ENCODE peak calls at places on chromosome 2, in eight cellular contexts. U is RWPE1; D is neural progenitor cell; Z is effector memory CD8-positive, alpha-beta T cell; M is small intestine; A is activated T-cell treated with anti-CD3 and anti-CD28 coated beads for 1 hour; R is kidney tubule cell; F is A549. K is an unnamed sample.

GRCh38 chr2:172094319-172095145 is 8.2 kb downstream of the DLX2 start:
- DNase-seq in U (no peak), M (no peak), R (no peak), A (no peak), F (peak; percentile 45), D (peak; percentile 65), Z (no peak), K (no peak)

GRCh38 chr2:85758361-85759256 is 4.8 kb downstream of the ATOH8 start:
- DNase-seq in Z (no peak), R (no peak), D (no peak), F (no peak), M (no peak), U (no peak), A (no peak), K (no peak)

GRCh38 chr2:76188334-76188733 is 477.6 kb upstream of the GCFC2 start:
- DNase-seq in M (no peak), Z (no peak), U (no peak), F (no peak), A (no peak), D (no peak), R (no peak), K (no peak)

GRCh38 chr2:130346741-130347066 is 4.0 kb downstream of the IMP4 start:
- DNase-seq in A (no peak), D (no peak), M (no peak), R (no peak), F (no peak), Z (no peak), U (no peak), K (no peak)

GRCh38 chr2:143246815-143247744 is 117.9 kb downstream of the ARHGAP15 start:
- DNase-seq in Z (no peak), A (no peak), M (no peak), D (no peak), R (no peak), U (no peak), F (no peak), K (no peak)

GRCh38 chr2:102755284-102755683 is 6.5 kb upstream of the TMEM182 start:
- DNase-seq in U (no peak), M (no peak), D (no peak), A (no peak), Z (no peak), F (no peak), R (no peak), K (no peak)

GRCh38 chr2:218310853-218311542 is 18.7 kb upstream of the TMBIM1 start:
- DNase-seq in M (peak; percentile 32), A (no peak), D (no peak), Z (no peak), U (no peak), F (no peak), R (no peak), K (no peak)

GRCh38 chr2:8214221-8214620 is 467.6 kb upstream of the ID2 start:
- DNase-seq in M (no peak), R (peak; percentile 58), U (no peak), F (no peak), A (no peak), D (no peak), Z (no peak), K (no peak)

GRCh38 chr2:18413794-18414396 is 146.6 kb downstream of the RDH14 start:
- DNase-seq in U (peak; percentile 68), A (no peak), D (no peak), F (peak; percentile 69), Z (no peak), M (no peak), R (peak; percentile 78), K (no peak)

GRCh38 chr2:114316532-114317300 is 125.7 kb upstream of the DPP10 start:
- DNase-seq in F (no peak), U (no peak), M (no peak), Z (no peak), A (no peak), D (no peak), R (no peak), K (no peak)

GRCh38 chr2:241728000-241728399 is 6.4 kb upstream of the D2HGDH start:
- DNase-seq in M (no peak), D (no peak), F (no peak), U (no peak), A (no peak), R (no peak), Z (no peak), K (no peak)

GRCh38 chr2:232146294-232146693 is 184.8 kb downstream of the DIS3L2 start:
- DNase-seq in F (no peak), U (no peak), A (no peak), M (no peak), Z (no peak), R (peak; percentile 28), D (no peak), K (no peak)

GRCh38 chr2:158497486-158497885 is 40.7 kb downstream of the PKP4 start:
- DNase-seq in D (no peak), F (peak; percentile 44), M (peak; percentile 39), Z (no peak), R (peak; percentile 60), A (no peak), U (peak; percentile 66), K (no peak)

GRCh38 chr2:21030983-21031968 is 12.6 kb downstream of the APOB start:
- DNase-seq in U (no peak), F (no peak), M (no peak), Z (no peak), R (no peak), D (no peak), A (no peak), K (no peak)

GRCh38 chr2:49236316-49236715 is 82.0 kb upstream of the FSHR start:
- DNase-seq in R (no peak), D (no peak), F (no peak), M (no peak), A (no peak), Z (no peak), U (no peak), K (no peak)

GRCh38 chr2:219368690-219369108 is 19.0 kb downstream of the DNPEP start:
- DNase-seq in U (no peak), R (no peak), D (no peak), Z (no peak), M (no peak), F (peak; percentile 38), A (no peak), K (no peak)

GRCh38 chr2:31541853-31542252 is 38.9 kb downstream of the SRD5A2 start:
- DNase-seq in U (no peak), M (no peak), Z (no peak), D (no peak), F (no peak), A (no peak), R (no peak), K (no peak)

GRCh38 chr2:237500681-237501424 is 13.8 kb downstream of the MLPH start:
- DNase-seq in M (no peak), D (no peak), F (peak; percentile 99), Z (no peak), A (no peak), R (peak; percentile 99), U (peak; percentile 60), K (no peak)

GRCh38 chr2:9347411-9347853 is 75.9 kb downstream of the ITGB1BP1 start:
- DNase-seq in M (no peak), D (no peak), Z (no peak), R (no peak), F (no peak), U (no peak), A (no peak), K (no peak)

K was measured in occipital lobe.